ENCODE peak calls at places on chromosomes 6 and 20, in ten cellular contexts. N is OCI-LY7, S is lower lobe of right lung, A is hepatocyte, Y is spleen, C is left lung, D is H1, H is pancreas, G is cardiac muscle cell, O is psoas muscle. U is an unnamed sample.

GRCh38 chr20:3195607-3196230 is 8.8 kb downstream of the DDRGK1 start:
- DNase-seq in S (no peak), Y (peak; percentile 12), A (no peak), H (no peak), O (no peak), D (no peak), N (no peak), G (no peak), C (peak; percentile 20), U (no peak)

GRCh38 chr6:125790403-125791150 is at the start of gene NCOA7:
- DNase-seq in C (peak; percentile 97), O (peak; percentile 83), H (peak; percentile 87), N (peak; percentile 80), A (peak; percentile 86), D (peak; percentile 84), S (peak; percentile 88), G (peak; percentile 82), Y (peak; percentile 97), U (peak; percentile 72)

GRCh38 chr6:151443449-151443848 is 8.5 kb downstream of the RMND1 start:
- DNase-seq in O (no peak), A (no peak), S (no peak), G (no peak), N (no peak), C (no peak), H (no peak), Y (no peak), D (no peak), U (no peak)

GRCh38 chr6:34196116-34196832 is 40.4 kb upstream of the HMGA1 start:
- DNase-seq in S (peak; percentile 93), Y (peak; percentile 99), C (peak; percentile 100), D (peak; percentile 91), N (peak; percentile 79), O (peak; percentile 90), H (peak; percentile 98), G (peak; percentile 81), A (peak; percentile 86), U (peak; percentile 95)

GRCh38 chr6:13989424-13990144 is 64.8 kb downstream of the RNF182 start:
- DNase-seq in C (no peak), A (no peak), O (no peak), Y (no peak), G (no peak), D (no peak), H (no peak), N (no peak), S (no peak), U (no peak)

GRCh38 chr6:33862536-33862935 is 58.7 kb upstream of the MLN start:
- DNase-seq in Y (no peak), C (no peak), A (no peak), S (no peak), H (no peak), N (no peak), G (no peak), D (no peak), O (no peak), U (no peak)

GRCh38 chr20:54199721-54200176 is 8.1 kb upstream of the PFDN4 start:
- DNase-seq in O (peak; percentile 67), N (peak; percentile 64), S (peak; percentile 72), C (peak; percentile 87), A (peak; percentile 85), Y (peak; percentile 86), H (peak; percentile 89), G (peak; percentile 83), D (peak; percentile 91), U (peak; percentile 56)

GRCh38 chr6:1215884-1216487 is 95.9 kb upstream of the FOXQ1 start:
- DNase-seq in N (no peak), C (no peak), A (no peak), O (no peak), S (no peak), H (no peak), G (no peak), D (no peak), Y (no peak), U (no peak)

GRCh38 chr6:148873868-148874267 is 127.0 kb downstream of the UST start:
- DNase-seq in N (no peak), C (no peak), S (no peak), H (no peak), Y (no peak), D (no peak), G (no peak), O (no peak), A (no peak), U (no peak)

GRCh38 chr6:158043586-158044524 is 62.2 kb downstream of the SYNJ2 start:
- DNase-seq in C (no peak), N (no peak), D (no peak), S (peak; percentile 19), G (no peak), H (peak; percentile 48), A (peak; percentile 32), Y (no peak), O (peak; percentile 78), U (no peak)

GRCh38 chr6:124872361-124873065 is 89.7 kb upstream of the RNF217 start:
- DNase-seq in D (no peak), O (no peak), N (no peak), C (no peak), Y (no peak), A (no peak), G (no peak), H (no peak), S (no peak), U (no peak)

GRCh38 chr6:74001091-74001490 is 305.1 kb downstream of the CD109 start:
- DNase-seq in N (no peak), S (no peak), G (no peak), H (no peak), O (no peak), C (no peak), Y (no peak), A (no peak), D (no peak), U (no peak)
- H3K27ac ChIP-seq in N (no peak overlapping the region), S (no peak overlapping the region), G (no peak overlapping the region), H (no peak overlapping the region), O (no peak overlapping the region), C (no peak overlapping the region), Y (no peak overlapping the region), A (no peak overlapping the region), D (no peak overlapping the region), U (no peak overlapping the region)

DNA sequence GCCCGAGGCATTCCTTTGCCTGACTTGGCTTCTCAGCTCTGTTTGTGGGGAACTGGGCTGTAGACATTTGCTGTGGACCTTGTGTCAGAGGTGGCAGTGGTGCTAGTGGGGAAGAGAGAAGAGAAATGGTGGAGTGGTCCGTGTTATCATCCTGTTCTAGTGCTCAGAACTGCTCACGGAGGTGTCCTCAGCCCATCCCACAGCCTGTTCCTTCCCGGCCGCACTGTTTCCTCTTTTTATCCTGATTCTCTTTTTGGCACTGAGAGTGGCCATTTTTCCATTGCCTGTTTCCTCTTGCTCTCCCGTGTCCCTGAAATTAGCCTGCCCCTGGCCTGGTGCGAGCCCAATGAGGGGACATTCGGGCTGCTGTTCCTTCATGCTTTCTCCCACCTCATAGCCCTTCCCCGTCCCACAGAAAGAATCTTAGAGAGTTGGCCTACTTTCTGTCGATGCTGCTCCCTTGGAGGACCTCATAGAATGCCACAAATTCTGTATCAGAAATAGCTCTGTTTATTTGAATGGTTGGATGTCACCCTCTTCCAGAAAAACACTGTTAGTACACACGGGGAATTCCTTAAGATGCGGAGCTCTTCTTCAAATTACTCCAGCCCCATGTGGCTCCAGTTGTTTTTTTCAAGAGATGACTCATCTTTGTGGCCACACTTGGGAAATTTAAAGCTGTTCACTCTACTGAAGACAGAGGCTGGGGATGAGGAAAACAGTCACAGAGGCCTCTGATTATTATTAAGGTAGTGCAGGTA is 26.1 kb downstream of the FARS2 start:
- DNase-seq in A (no peak), S (no peak), C (no peak), G (peak; percentile 70), H (no peak), Y (no peak), N (no peak), O (no peak), D (no peak), U (no peak)
- TF ChIP-seq CTCF in A (no peak), S (no peak), C (no peak), G (no peak), H (no peak), Y (no peak), N (no peak), O (no peak), D (no peak), U (no peak)

GRCh38 chr6:166333172-166333995 is 9.0 kb downstream of the SFT2D1 start:
- DNase-seq in D (no peak), Y (peak; percentile 74), A (no peak), C (no peak), G (no peak), O (no peak), N (peak; percentile 55), H (no peak), S (no peak), U (no peak)
- H3K27ac ChIP-seq in D (no peak overlapping the region), Y (peak overlapping the region; percentile 73), A (no peak overlapping the region), C (no peak overlapping the region), G (no peak overlapping the region), O (no peak overlapping the region), N (peak overlapping the region; percentile 66), H (no peak overlapping the region), S (no peak overlapping the region), U (no peak overlapping the region)

DNA sequence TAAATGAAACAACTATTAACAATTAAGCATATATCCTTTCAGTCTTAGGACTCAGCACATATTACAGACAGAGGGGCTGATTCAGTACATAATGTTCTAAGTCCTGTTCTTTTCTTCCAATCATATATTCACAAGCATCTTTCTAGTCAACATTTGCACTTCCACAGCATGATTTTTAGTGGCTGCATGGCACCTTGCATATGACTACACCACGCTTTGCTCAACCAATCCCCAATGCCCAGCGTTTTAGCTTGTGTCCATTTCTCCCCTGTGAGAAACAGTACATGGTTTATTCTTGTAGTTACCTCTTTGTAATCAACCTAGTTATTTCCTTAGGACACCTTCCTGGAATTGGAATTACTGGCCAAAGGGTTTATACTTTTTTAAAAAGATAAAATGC is 33.2 kb downstream of the AAR2 start:
- DNase-seq in N (no peak), G (no peak), C (no peak), Y (no peak), A (no peak), S (no peak), H (no peak), D (no peak), O (no peak), U (no peak)
- TF ChIP-seq CTCF in N (no peak), G (no peak), C (no peak), Y (no peak), A (no peak), S (no peak), H (no peak), D (no peak), O (no peak), U (no peak)

DNA sequence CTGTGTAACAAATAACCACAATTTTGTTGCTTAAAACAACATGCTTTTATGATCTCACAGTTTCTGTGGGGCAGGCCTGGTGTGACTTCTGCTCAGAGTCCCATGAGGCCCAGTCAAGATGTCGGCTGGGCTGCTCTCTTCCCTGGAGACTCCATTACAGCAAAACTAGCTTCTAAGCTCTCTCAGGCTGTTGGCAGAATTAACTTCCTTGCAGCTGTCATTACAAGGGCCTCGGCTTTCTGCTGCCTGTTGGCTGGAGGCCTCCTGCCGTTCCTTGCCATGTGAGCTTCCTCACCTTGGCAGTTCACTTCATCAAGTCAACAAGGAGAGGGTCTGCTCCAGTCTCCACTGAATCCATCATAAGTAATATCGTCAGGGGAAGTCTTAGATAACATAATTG is 659.2 kb downstream of the PRKN start:
- DNase-seq in S (no peak), G (no peak), N (no peak), C (no peak), Y (no peak), D (no peak), H (no peak), O (no peak), A (no peak), U (no peak)
- H3K27ac ChIP-seq in S (no peak overlapping the region), G (no peak overlapping the region), N (no peak overlapping the region), C (no peak overlapping the region), Y (no peak overlapping the region), D (no peak overlapping the region), H (no peak overlapping the region), O (no peak overlapping the region), A (no peak overlapping the region), U (no peak overlapping the region)

GRCh38 chr20:45070932-45071632 is 29.8 kb downstream of the KCNS1 start:
- DNase-seq in D (no peak), C (no peak), O (no peak), N (no peak), S (no peak), A (peak; percentile 22), Y (no peak), G (peak; percentile 69), H (no peak), U (no peak)
- TF ChIP-seq CTCF in D (no peak), C (no peak), O (no peak), N (no peak), S (no peak), A (no peak), Y (no peak), G (no peak), H (no peak), U (no peak)